ENCODE peak calls at places on chromosomes 3 and 15, in nine cellular contexts. P is activated T-cell treated with anti-CD3 and anti-CD28 coated beads, Interleukin-2, amount 50 U/mL, for 4 hours; R is caudate nucleus; Y is stimulated activated CD8-positive, alpha-beta memory T cell treated with anti-CD3 and anti-CD28 coated beads, Interleukin-2, amount 100 ng/mL, for 48 hours; B is HTR-8/SVneo; G is NCI-H345; J is HEK293T; H is Daoy; S is mesothelial cell of epicardium. K is an unnamed sample.

GRCh38 chr3:111590096-111590491 is 5.1 kb downstream of the ZBED2 start:
- DNase-seq in P (no peak), R (no peak), Y (no peak), B (no peak), G (no peak), J (no peak), H (no peak), S (no peak), K (no peak)

GRCh38 chr3:122415762-122416654 is at the start of gene WDR5B:
- DNase-seq in P (peak), R (no peak), Y (peak), B (peak), G (no peak), J (peak), H (peak), S (peak), K (peak)

GRCh38 chr3:180319461-180319860 is 282.5 kb upstream of the TTC14 start:
- DNase-seq in P (no peak), R (no peak), Y (no peak), B (no peak), G (no peak), J (no peak), H (no peak), S (no peak), K (no peak)

GRCh38 chr3:46406440-46406785 is 453 bp downstream of the CCR5AS start:
- DNase-seq in P (no peak), R (no peak), Y (no peak), B (no peak), G (no peak), J (no peak), H (no peak), S (no peak), K (no peak)

GRCh38 chr3:52782412-52783210 is 5.2 kb downstream of the ITIH1 start:
- DNase-seq in P (no peak), R (no peak), Y (no peak), B (no peak), G (no peak), J (no peak), H (no peak), S (peak), K (no peak)

GRCh38 chr15:35603298-35603697 is 57.3 kb upstream of the DPH6 start:
- DNase-seq in P (no peak), R (no peak), Y (no peak), B (no peak), G (no peak), J (no peak), H (peak), S (no peak), K (peak)

GRCh38 chr3:18099611-18100010 is 325.5 kb downstream of the SATB1 start:
- DNase-seq in P (no peak), R (no peak), Y (no peak), B (no peak), G (no peak), J (no peak), H (peak), S (no peak), K (no peak)

GRCh38 chr3:150602426-150603089 is 563 bp upstream of the SELENOT start:
- DNase-seq in P (no peak), R (no peak), Y (no peak), B (no peak), G (no peak), J (no peak), H (no peak), S (no peak), K (no peak)

GRCh38 chr3:132380979-132381944 is 36.0 kb upstream of the DNAJC13 start:
- DNase-seq in P (no peak), R (no peak), Y (no peak), B (no peak), G (no peak), J (no peak), H (no peak), S (no peak), K (no peak)

GRCh38 chr3:195909294-195909644 is 918 bp upstream of the TNK2 start:
- DNase-seq in P (no peak), R (no peak), Y (no peak), B (peak), G (no peak), J (peak), H (peak), S (no peak), K (no peak)

K was measured in H4.